ENCODE peak calls at places on chromosomes 1 and 21, in eight cellular contexts. X is T-helper 1 cell, I is A549, V is GM06990, Z is cardiac fibroblast, E is NCI-H446 treated with DMSO at 0.1 percent for 48 hours, J is cortex of kidney, A is EL. O is an unnamed sample.
A peak's percentile ranks its signal among the peaks of the same experiment; 100 is the strongest.

GRCh38 chr1:19199393-19200280 is 10.4 kb downstream of the UBR4 start:
- DNase-seq in V (no peak), I (no peak), Z (no peak), E (no peak), J (no peak), A (no peak), X (no peak), O (peak; percentile 59)

GRCh38 chr21:32184485-32184884 is 94.4 kb downstream of the MIS18A start:
- DNase-seq in X (no peak), I (no peak), V (no peak), E (no peak), Z (no peak), A (no peak), J (no peak), O (no peak)

GRCh38 chr1:205257735-205258134 is 30.0 kb downstream of the TMCC2 start:
- DNase-seq in X (no peak), V (no peak), I (no peak), Z (no peak), J (no peak), A (no peak), E (no peak), O (no peak)

GRCh38 chr1:214899908-214900470 is 182.5 kb upstream of the KCNK2 start:
- DNase-seq in Z (no peak), A (peak; percentile 66), E (no peak), I (peak; percentile 10), J (no peak), V (no peak), X (no peak), O (no peak)

GRCh38 chr1:93111561-93111960 is 32.5 kb downstream of the MTF2 start:
- DNase-seq in X (no peak), A (no peak), V (no peak), I (no peak), J (no peak), E (no peak), Z (peak; percentile 13), O (peak; percentile 8)

GRCh38 chr1:210288106-210288505 is 40.6 kb upstream of the HHAT start:
- DNase-seq in Z (no peak), A (no peak), V (no peak), J (no peak), X (no peak), E (no peak), I (no peak), O (no peak)

GRCh38 chr21:37118187-37118826 is 45.3 kb downstream of the TTC3 start:
- DNase-seq in Z (no peak), I (no peak), V (no peak), E (no peak), X (no peak), A (no peak), J (no peak), O (no peak)

GRCh38 chr1:22712502-22713271 is 2.0 kb downstream of the EPHB2 start:
- DNase-seq in E (peak; percentile 72), V (peak; percentile 39), J (no peak), I (no peak), A (peak; percentile 54), X (no peak), Z (no peak), O (no peak)

GRCh38 chr1:46204406-46204742 is 1.2 kb downstream of the LURAP1 start:
- DNase-seq in V (no peak), A (no peak), J (no peak), Z (no peak), E (no peak), I (no peak), X (no peak), O (no peak)

GRCh38 chr21:18170221-18170620 is 74.4 kb upstream of the CHODL start:
- DNase-seq in I (no peak), E (no peak), V (no peak), Z (no peak), X (no peak), A (no peak), J (no peak), O (no peak)

GRCh38 chr21:35190201-35190701 is 141.1 kb upstream of the RUNX1 start:
- DNase-seq in Z (no peak), V (no peak), I (no peak), A (peak; percentile 26), X (no peak), E (no peak), J (no peak), O (peak; percentile 73)

GRCh38 chr1:183139281-183139942 is 46.7 kb upstream of the LAMC2 start:
- DNase-seq in X (no peak), Z (peak; percentile 61), I (peak; percentile 40), E (peak; percentile 12), J (no peak), V (no peak), A (peak; percentile 48), O (peak; percentile 47)

GRCh38 chr1:11981378-11982009 is 1.2 kb downstream of the MFN2 start:
- DNase-seq in J (no peak), I (no peak), A (no peak), V (no peak), E (no peak), X (no peak), Z (no peak), O (no peak)

GRCh38 chr21:32203877-32204480 is 74.9 kb downstream of the MIS18A start:
- DNase-seq in J (no peak), A (no peak), X (no peak), V (no peak), I (no peak), E (no peak), Z (no peak), O (no peak)

GRCh38 chr1:36953061-36953460 is 81.3 kb downstream of the GRIK3 start:
- DNase-seq in Z (no peak), I (no peak), J (no peak), V (no peak), A (no peak), E (no peak), X (no peak), O (no peak)

GRCh38 chr1:205480349-205481278 is 23.9 kb upstream of the CDK18 start:
- DNase-seq in A (no peak), E (no peak), J (no peak), V (peak; percentile 86), I (no peak), X (peak; percentile 51), Z (no peak), O (no peak)

GRCh38 chr1:161198206-161198876 is 513 bp downstream of the ADAMTS4 start:
- DNase-seq in I (no peak), A (peak; percentile 73), X (no peak), V (no peak), E (peak; percentile 51), J (no peak), Z (peak; percentile 70), O (peak; percentile 80)

GRCh38 chr1:234731371-234732085 is 121.5 kb upstream of the IRF2BP2 start:
- DNase-seq in Z (peak; percentile 41), X (no peak), J (no peak), A (peak; percentile 88), E (no peak), I (no peak), V (peak; percentile 62), O (peak; percentile 39)

GRCh38 chr1:52786148-52786547 is 56.4 kb upstream of the ZYG11A start:
- DNase-seq in X (no peak), Z (no peak), V (no peak), A (no peak), J (no peak), I (no peak), E (no peak), O (no peak)

GRCh38 chr1:18204568-18204967 is 97.0 kb downstream of the IGSF21 start:
- DNase-seq in X (no peak), V (no peak), I (no peak), Z (no peak), E (no peak), J (no peak), A (no peak), O (no peak)

GRCh38 chr1:234643111-234643849 is 33.3 kb upstream of the IRF2BP2 start:
- DNase-seq in A (no peak), V (no peak), E (no peak), X (no peak), Z (no peak), I (no peak), J (peak; percentile 9), O (no peak)

GRCh38 chr1:193927550-193927949 is 741.1 kb upstream of the B3GALT2 start:
- DNase-seq in Z (no peak), X (no peak), V (no peak), E (no peak), A (no peak), I (no peak), J (no peak), O (peak; percentile 11)

GRCh38 chr1:172278478-172278877 is 142.0 kb upstream of the C1orf105 start:
- DNase-seq in I (no peak), A (peak; percentile 39), V (no peak), E (no peak), J (no peak), Z (peak; percentile 62), X (no peak), O (no peak)

GRCh38 chr1:207825719-207826556 is 74.1 kb downstream of the CD46 start:
- DNase-seq in E (no peak), X (peak; percentile 49), I (no peak), Z (peak; percentile 36), A (peak; percentile 80), J (no peak), V (peak; percentile 81), O (peak; percentile 65)

GRCh38 chr1:64308856-64309255 is 105.4 kb downstream of the UBE2U start:
- DNase-seq in X (no peak), E (no peak), I (no peak), V (no peak), A (no peak), J (no peak), Z (no peak), O (no peak)

GRCh38 chr1:10639301-10640078 is 157.0 kb downstream of the CASZ1 start:
- DNase-seq in A (no peak), V (no peak), X (no peak), Z (peak; percentile 19), I (no peak), J (no peak), E (no peak), O (no peak)

O was measured in myocyte.